ENCODE peak calls at places on chromosome 15, in nine cellular contexts. J, N, X, R, C, E, Q, G and H are unnamed samples.

GRCh38 chr15:31472636-31473383 is 146.2 kb downstream of the KLF13 start:
- DNase-seq in J (no peak), N (no peak), X (no peak), R (no peak), C (no peak), E (peak; percentile 70), Q (no peak), G (no peak), H (no peak)

GRCh38 chr15:62059818-62060115 is 480 bp downstream of the VPS13C start:
- DNase-seq in J (peak; percentile 19), N (peak; percentile 33), X (no peak), R (peak; percentile 65), C (no peak), E (peak; percentile 53), Q (peak; percentile 49), G (peak; percentile 26), H (peak; percentile 65)

GRCh38 chr15:101439920-101440319 is 49.6 kb downstream of the PCSK6 start:
- DNase-seq in J (no peak), N (no peak), X (no peak), R (no peak), C (no peak), E (no peak), Q (no peak), G (no peak), H (no peak)

GRCh38 chr15:70504305-70504951 is 258.9 kb downstream of the UACA start:
- DNase-seq in J (no peak), N (peak; percentile 31), X (no peak), R (peak; percentile 77), C (no peak), E (no peak), Q (peak; percentile 82), G (no peak), H (no peak)

GRCh38 chr15:43274136-43274535 is 7.4 kb upstream of the TGM5 start:
- DNase-seq in J (no peak), N (no peak), X (peak; percentile 66), R (peak; percentile 88), C (no peak), E (no peak), Q (peak; percentile 80), G (no peak), H (peak; percentile 57)

GRCh38 chr15:82021992-82022391 is 23.8 kb downstream of the MEX3B start:
- DNase-seq in J (peak; percentile 32), N (no peak), X (no peak), R (no peak), C (no peak), E (no peak), Q (no peak), G (no peak), H (no peak)

GRCh38 chr15:42059661-42060476 is 34.5 kb downstream of the PLA2G4D start:
- DNase-seq in J (peak; percentile 56), N (no peak), X (no peak), R (peak; percentile 70), C (peak; percentile 45), E (no peak), Q (peak; percentile 35), G (peak; percentile 36), H (peak; percentile 38)

GRCh38 chr15:27481768-27482167 is 510.8 kb downstream of the GABRG3 start:
- DNase-seq in J (no peak), N (no peak), X (no peak), R (no peak), C (no peak), E (no peak), Q (no peak), G (no peak), H (no peak)

GRCh38 chr15:63156086-63156707 is 1.1 kb downstream of the RPS27L start:
- DNase-seq in J (no peak), N (peak; percentile 14), X (no peak), R (no peak), C (no peak), E (no peak), Q (no peak), G (no peak), H (peak; percentile 38)

GRCh38 chr15:36373549-36373948 is 205.9 kb upstream of the CDIN1 start:
- DNase-seq in J (no peak), N (no peak), X (no peak), R (no peak), C (no peak), E (no peak), Q (peak; percentile 73), G (no peak), H (no peak)

GRCh38 chr15:98996169-98996568 is 11.4 kb downstream of the PGPEP1L start:
- DNase-seq in J (no peak), N (no peak), X (no peak), R (no peak), C (no peak), E (no peak), Q (no peak), G (no peak), H (no peak)

GRCh38 chr15:28005004-28005527 is 94.0 kb downstream of the OCA2 start:
- DNase-seq in J (no peak), N (no peak), X (no peak), R (no peak), C (no peak), E (no peak), Q (no peak), G (no peak), H (no peak)

GRCh38 chr15:67915374-67916050 is 75.7 kb upstream of the RNU6-1 start:
- DNase-seq in J (no peak), N (peak; percentile 29), X (peak; percentile 73), R (peak; percentile 69), C (peak; percentile 26), E (no peak), Q (no peak), G (no peak), H (no peak)

GRCh38 chr15:60086676-60087446 is 82.8 kb downstream of the FOXB1 start:
- DNase-seq in J (no peak), N (no peak), X (no peak), R (no peak), C (no peak), E (no peak), Q (no peak), G (no peak), H (no peak)

GRCh38 chr15:67833504-67834248 is 6.2 kb downstream of the RNU6-1 start:
- DNase-seq in J (no peak), N (no peak), X (peak; percentile 50), R (no peak), C (no peak), E (no peak), Q (no peak), G (no peak), H (no peak)

GRCh38 chr15:99068186-99068585 is 36.7 kb upstream of the SYNM start:
- DNase-seq in J (no peak), N (no peak), X (no peak), R (no peak), C (no peak), E (no peak), Q (no peak), G (no peak), H (no peak)

GRCh38 chr15:39752991-39753390 is 29.6 kb downstream of the FSIP1 start:
- DNase-seq in J (no peak), N (no peak), X (no peak), R (no peak), C (no peak), E (no peak), Q (no peak), G (no peak), H (no peak)

GRCh38 chr15:93811305-93811704 is 420.1 kb upstream of the MCTP2 start:
- DNase-seq in J (no peak), N (no peak), X (no peak), R (no peak), C (no peak), E (no peak), Q (no peak), G (no peak), H (no peak)

GRCh38 chr15:62503451-62503850 is 338.4 kb upstream of the C2CD4B start:
- DNase-seq in J (no peak), N (no peak), X (no peak), R (no peak), C (no peak), E (no peak), Q (peak; percentile 25), G (no peak), H (no peak)

GRCh38 chr15:82934100-82934880 is 18.2 kb downstream of the HOMER2 start:
- DNase-seq in J (no peak), N (no peak), X (no peak), R (no peak), C (no peak), E (no peak), Q (no peak), G (no peak), H (no peak)

GRCh38 chr15:69664572-69665326 is 212.1 kb downstream of the RPLP1 start:
- DNase-seq in J (no peak), N (peak; percentile 39), X (no peak), R (no peak), C (peak; percentile 62), E (no peak), Q (no peak), G (no peak), H (no peak)

GRCh38 chr15:67149859-67150824 is 84.7 kb downstream of the SMAD3 start:
- DNase-seq in J (peak; percentile 65), N (no peak), X (no peak), R (peak; percentile 72), C (no peak), E (no peak), Q (peak; percentile 99), G (no peak), H (peak; percentile 85)